ENCODE peak calls at places on chromosomes 6 and 20, in five cellular contexts. D is uterus, O is WERI-Rb-1, B is body of pancreas, H is type B pancreatic cell. C is an unnamed sample.
A peak's percentile ranks its signal among the peaks of the same experiment; 100 is the strongest.

GRCh38 chr20:48295445-48295903 is 510.2 kb upstream of the SULF2 start:
- DNase-seq in D (peak; percentile 64), O (no peak), B (no peak), H (no peak), C (no peak)

GRCh38 chr6:30914854-30915590 is 984 bp downstream of the VARS2 start:
- DNase-seq in D (peak; percentile 29), O (no peak), B (no peak), H (no peak), C (no peak)

GRCh38 chr20:52731086-52731485 is 241.1 kb upstream of the TSHZ2 start:
- DNase-seq in D (no peak), O (no peak), B (no peak), H (no peak), C (no peak)

GRCh38 chr6:38715016-38715809 is at the start of gene DNAH8:
- DNase-seq in D (no peak), O (no peak), B (no peak), H (no peak), C (peak; percentile 40)

GRCh38 chr6:161138545-161139303 is 135.1 kb downstream of the AGPAT4 start:
- DNase-seq in D (no peak), O (no peak), B (no peak), H (no peak), C (no peak)

GRCh38 chr6:3741477-3741871 is 10.0 kb downstream of the PXDC1 start:
- DNase-seq in D (peak; percentile 31), O (no peak), B (no peak), H (no peak), C (no peak)

GRCh38 chr20:33262658-33263065 is 20.4 kb upstream of the BPIFB1 start:
- DNase-seq in D (no peak), O (peak; percentile 80), B (peak; percentile 36), H (no peak), C (no peak)

GRCh38 chr20:33668087-33668790 is 1.5 kb downstream of the ACTL10 start:
- DNase-seq in D (peak; percentile 75), O (peak; percentile 78), B (peak; percentile 86), H (peak; percentile 91), C (no peak)

GRCh38 chr6:44269921-44270525 is at the start of gene TMEM151B:
- DNase-seq in D (no peak), O (peak; percentile 79), B (no peak), H (no peak), C (no peak)

GRCh38 chr6:143038845-143039244 is 21.8 kb upstream of the AIG1 start:
- DNase-seq in D (no peak), O (no peak), B (no peak), H (no peak), C (peak; percentile 30)

GRCh38 chr6:26576929-26577719 is 19.6 kb upstream of the ABT1 start:
- DNase-seq in D (no peak), O (no peak), B (no peak), H (no peak), C (no peak)

GRCh38 chr6:39561536-39562266 is 163.5 kb downstream of the KIF6 start:
- DNase-seq in D (peak; percentile 16), O (no peak), B (peak; percentile 59), H (no peak), C (no peak)

GRCh38 chr6:151441390-151442166 is 10.3 kb downstream of the RMND1 start:
- DNase-seq in D (no peak), O (no peak), B (no peak), H (no peak), C (no peak)

GRCh38 chr20:34772437-34772836 is 53.0 kb downstream of the NCOA6 start:
- DNase-seq in D (no peak), O (no peak), B (no peak), H (no peak), C (no peak)

GRCh38 chr20:23049201-23049932 is at the start of gene THBD:
- DNase-seq in D (peak; percentile 76), O (no peak), B (peak; percentile 22), H (no peak), C (no peak)

GRCh38 chr6:79079425-79080130 is 1.5 kb upstream of the PHIP start:
- DNase-seq in D (no peak), O (no peak), B (no peak), H (no peak), C (no peak)

GRCh38 chr6:55293116-55293515 is 34.2 kb upstream of the GFRAL start:
- DNase-seq in D (no peak), O (no peak), B (no peak), H (no peak), C (no peak)

GRCh38 chr6:55286824-55287223 is 40.4 kb upstream of the GFRAL start:
- DNase-seq in D (no peak), O (no peak), B (no peak), H (no peak), C (no peak)

GRCh38 chr6:55290736-55291135 is 36.5 kb upstream of the GFRAL start:
- DNase-seq in D (no peak), O (no peak), B (no peak), H (no peak), C (no peak)
- TF ChIP-seq CTCF in D (no peak), O (no peak), B (no peak), H (no peak), C (no peak)

GRCh38 chr6:15770347-15771143 is 107.7 kb upstream of the DTNBP1 start:
- DNase-seq in D (no peak), O (no peak), B (no peak), H (no peak), C (no peak)
- TF ChIP-seq CTCF in D (no peak), O (no peak), B (no peak), H (no peak), C (no peak)

GRCh38 chr6:70289299-70289698 is 13.6 kb downstream of the COL9A1 start:
- DNase-seq in D (no peak), O (no peak), B (no peak), H (no peak), C (no peak)
- TF ChIP-seq CTCF in D (no peak), O (peak; percentile 38), B (peak; percentile 38), H (peak; percentile 62), C (no peak)

GRCh38 chr20:62549499-62550086 is 73.8 kb upstream of the GATA5 start:
- DNase-seq in D (no peak), O (no peak), B (no peak), H (no peak), C (no peak)
- TF ChIP-seq CTCF in D (no peak), O (no peak), B (no peak), H (no peak), C (no peak)

GRCh38 chr6:104559435-104560202 is 300.1 kb downstream of the HACE1 start:
- DNase-seq in D (no peak), O (no peak), B (peak; percentile 48), H (no peak), C (no peak)
- TF ChIP-seq CTCF in D (no peak), O (no peak), B (no peak), H (no peak), C (no peak)

GRCh38 chr6:40990301-40990700 is 48.7 kb downstream of the UNC5CL start:
- DNase-seq in D (no peak), O (no peak), B (no peak), H (no peak), C (no peak)
- TF ChIP-seq CTCF in D (no peak), O (peak; percentile 45), B (no peak), H (no peak), C (no peak)